ENCODE peak calls at places on chromosomes 16 and 17, in five cellular contexts. M is Daoy; L is head of caudate nucleus; B is skeletal muscle cell; F is CD4-positive, CD25-positive, alpha-beta regulatory T cell. Z is an unnamed sample.

GRCh38 chr17:74595037-74595436 is 3.0 kb upstream of the CD300LD start:
- DNase-seq in M (no peak), L (no peak), B (no peak), F (no peak), Z (no peak)

GRCh38 chr17:16943541-16944333 is 28.2 kb downstream of the TNFRSF13B start:
- DNase-seq in M (no peak), L (peak), B (no peak), F (no peak), Z (no peak)

GRCh38 chr17:81025065-81025751 is 9.7 kb upstream of the BAIAP2 start:
- DNase-seq in M (no peak), L (no peak), B (no peak), F (no peak), Z (no peak)

GRCh38 chr17:80474231-80474932 is 2.0 kb downstream of the NPTX1 start:
- DNase-seq in M (no peak), L (no peak), B (no peak), F (no peak), Z (no peak)

GRCh38 chr17:27980035-27980434 is 62.4 kb upstream of the NLK start:
- DNase-seq in M (peak), L (no peak), B (peak), F (no peak), Z (no peak)

GRCh38 chr17:16258916-16259315 is 41.9 kb downstream of the PIGL start:
- DNase-seq in M (no peak), L (no peak), B (peak), F (no peak), Z (no peak)

GRCh38 chr16:88639231-88640038 is 1.1 kb downstream of the IL17C start:
- DNase-seq in M (no peak), L (no peak), B (no peak), F (no peak), Z (no peak)

GRCh38 chr17:47368262-47368661 is 44.5 kb downstream of the EFCAB13 start:
- DNase-seq in M (no peak), L (no peak), B (no peak), F (no peak), Z (no peak)

GRCh38 chr17:1999557-2000251 is 25.4 kb downstream of the RTN4RL1 start:
- DNase-seq in M (no peak), L (peak), B (no peak), F (no peak), Z (no peak)

GRCh38 chr16:85923153-85924021 is 24.4 kb downstream of the IRF8 start:
- DNase-seq in M (no peak), L (no peak), B (no peak), F (no peak), Z (no peak)

Z was measured in T follicular helper cell.